ENCODE peak calls at places on chromosomes 1 and 21, in four cellular contexts. L is trophoblast cell, V is body of pancreas, M is esophagus squamous epithelium. O is an unnamed sample. For H3K4me1, the result is how much of the 10 kb centered on the place peaks cover.

GRCh38 chr1:189597083-189597482 is 880.6 kb downstream of the BRINP3 start:
- DNase-seq in L (no peak), V (no peak), M (no peak), O (peak)

GRCh38 chr1:228317411-228317828 is 89.2 kb downstream of the TRIM11 start:
- DNase-seq in L (no peak), V (peak), M (no peak), O (no peak)

GRCh38 chr1:7621334-7622219 is 149.5 kb upstream of the VAMP3 start:
- DNase-seq in L (no peak), V (no peak), M (no peak), O (no peak)

GRCh38 chr1:41333146-41333784 is 28.0 kb upstream of the FOXO6 start:
- DNase-seq in L (no peak), V (no peak), M (no peak), O (no peak)

GRCh38 chr1:146051452-146051852 is 29.9 kb upstream of the HJV start:
- DNase-seq in L (peak), V (no peak), M (no peak), O (no peak)

GRCh38 chr1:40799351-40799867 is 15.8 kb downstream of the KCNQ4 start:
- DNase-seq in L (no peak), V (peak), M (no peak), O (no peak)

GRCh38 chr1:196381544-196381943 is 226.7 kb downstream of the KCNT2 start:
- DNase-seq in L (no peak), V (no peak), M (no peak), O (no peak)

GRCh38 chr1:55836086-55836485 is 620.9 kb upstream of the USP24 start:
- DNase-seq in L (no peak), V (no peak), M (no peak), O (no peak)

GRCh38 chr1:3482590-3482899 is 28.1 kb downstream of the ARHGEF16 start:
- DNase-seq in L (no peak), V (no peak), M (no peak), O (no peak)

GRCh38 chr1:219568728-219569127 is 44.2 kb downstream of the ZC3H11B start:
- DNase-seq in L (no peak), V (no peak), M (no peak), O (no peak)

GRCh38 chr1:19644761-19645543 is 841 bp downstream of the NBL1 start:
- DNase-seq in L (no peak), V (no peak), M (no peak), O (no peak)

GRCh38 chr1:167518331-167518700 is at the start of gene CD247:
- DNase-seq in L (no peak), V (no peak), M (no peak), O (no peak)

GRCh38 chr1:2248127-2248826 is 20.2 kb downstream of the SKI start:
- DNase-seq in L (no peak), V (peak), M (no peak), O (no peak)

GRCh38 chr1:203296456-203297073 is 8.8 kb upstream of the BTG2 start:
- DNase-seq in L (no peak), V (no peak), M (no peak), O (no peak)

GRCh38 chr1:39563669-39564068 is 12.9 kb downstream of the PABPC4 start:
- DNase-seq in L (no peak), V (no peak), M (no peak), O (no peak)

GRCh38 chr1:40143891-40144575 is 17.2 kb upstream of the RLF start:
- DNase-seq in L (peak), V (peak), M (no peak), O (peak)

GRCh38 chr1:68973459-68974244 is 476.8 kb upstream of the DEPDC1 start:
- DNase-seq in L (no peak), V (no peak), M (no peak), O (no peak)

GRCh38 chr1:150696590-150696989 is 364 bp downstream of the GOLPH3L start:
- DNase-seq in L (no peak), V (no peak), M (no peak), O (no peak)

GRCh38 chr1:35466120-35466519 is 91.1 kb downstream of the KIAA0319L start:
- DNase-seq in L (no peak), V (no peak), M (no peak), O (no peak)

GRCh38 chr1:189429610-189430009 is 1048.1 kb downstream of the BRINP3 start:
- DNase-seq in L (no peak), V (no peak), M (no peak), O (peak)

GRCh38 chr1:11784993-11785769 is 20.6 kb downstream of the MTHFR start:
- DNase-seq in L (peak), V (peak), M (no peak), O (peak)

GRCh38 chr1:117928881-117929339 is 511 bp downstream of the GDAP2 start:
- DNase-seq in L (peak), V (peak), M (no peak), O (peak)

GRCh38 chr1:205391386-205391785 is 30.5 kb downstream of the LEMD1 start:
- DNase-seq in L (no peak), V (no peak), M (no peak), O (no peak)

GRCh38 chr1:19310061-19310460 is 1.9 kb downstream of the AKR7A2 start:
- DNase-seq in L (peak), V (no peak), M (no peak), O (no peak)

GRCh38 chr1:15765495-15766194 is 7.0 kb downstream of the FBLIM1 start:
- DNase-seq in L (no peak), V (peak), M (no peak), O (no peak)

GRCh38 chr1:12158362-12159092 is 8.3 kb upstream of the TNFRSF1B start:
- DNase-seq in L (no peak), V (no peak), M (no peak), O (no peak)

GRCh38 chr1:48882020-48882419 is 105.3 kb upstream of the BEND5 start:
- DNase-seq in L (no peak), V (no peak), M (no peak), O (no peak)

GRCh38 chr1:28395181-28395580 is 25.6 kb downstream of the PHACTR4 start:
- DNase-seq in L (no peak), V (no peak), M (no peak), O (no peak)

GRCh38 chr1:2933431-2934172 is 87.7 kb upstream of the ACTRT2 start:
- DNase-seq in L (no peak), V (no peak), M (no peak), O (no peak)

GRCh38 chr1:54835131-54835898 is 34.2 kb upstream of the TTC22 start:
- DNase-seq in L (no peak), V (no peak), M (no peak), O (no peak)
- H3K4me1 ChIP-seq in L (under half), V (under half), M (under half), O (under half)

GRCh38 chr1:10516244-10516643 is 41.5 kb downstream of the PEX14 start:
- DNase-seq in L (no peak), V (no peak), M (no peak), O (no peak)

GRCh38 chr1:10519016-10519417 is 44.3 kb downstream of the PEX14 start:
- DNase-seq in L (no peak), V (no peak), M (no peak), O (no peak)

GRCh38 chr1:10515627-10516026 is 40.9 kb downstream of the PEX14 start:
- DNase-seq in L (no peak), V (no peak), M (no peak), O (no peak)

GRCh38 chr1:10517677-10517982 is 42.9 kb downstream of the PEX14 start:
- DNase-seq in L (no peak), V (no peak), M (no peak), O (no peak)

GRCh38 chr1:10516925-10517676 is 42.4 kb downstream of the PEX14 start:
- DNase-seq in L (no peak), V (no peak), M (no peak), O (no peak)
- H3K4me1 ChIP-seq in L (under half), V (under half), M (under half), O (under half)

GRCh38 chr21:45472445-45473365 is 67.7 kb downstream of the COL18A1 start:
- DNase-seq in L (no peak), V (no peak), M (no peak), O (no peak)
- H3K4me1 ChIP-seq in L (under half), V (under half), M (under half), O (under half)

GRCh38 chr1:206557636-206558473 is 50.5 kb downstream of the RASSF5 start:
- DNase-seq in L (peak), V (no peak), M (no peak), O (peak)
- H3K4me1 ChIP-seq in L (under half), V (half or more), M (under half), O (under half)

GRCh38 chr1:9324246-9325096 is 31.8 kb downstream of the SPSB1 start:
- DNase-seq in L (no peak), V (no peak), M (no peak), O (no peak)
- H3K4me1 ChIP-seq in L (under half), V (under half), M (half or more), O (under half)

DNA sequence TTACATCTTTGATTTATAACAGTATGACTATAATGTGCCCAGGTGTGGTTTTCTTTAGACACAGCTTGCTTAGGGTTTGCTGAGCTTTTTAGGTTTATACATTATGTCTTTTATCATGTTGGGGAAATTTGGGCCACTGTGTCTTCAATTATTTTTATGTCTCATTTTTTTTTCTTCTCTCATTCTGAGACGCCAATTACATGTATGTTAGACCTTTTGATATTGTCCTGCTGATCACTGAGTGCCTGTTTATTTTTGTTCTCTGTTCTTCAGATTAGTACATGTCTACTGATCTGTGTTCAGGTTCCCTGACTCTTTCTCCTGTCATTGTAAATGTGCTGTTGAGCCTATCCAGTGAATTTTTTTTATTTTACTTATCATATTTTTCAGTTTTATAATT is 36.1 kb downstream of the TNNT2 start:
- DNase-seq in L (no peak), V (no peak), M (no peak), O (no peak)
- H3K4me1 ChIP-seq in L (under half), V (under half), M (under half), O (under half)

GRCh38 chr1:43284065-43284464 is 1.3 kb downstream of the C1orf210 start:
- DNase-seq in L (no peak), V (no peak), M (no peak), O (no peak)

GRCh38 chr1:43286533-43286932 is 1.2 kb upstream of the C1orf210 start:
- DNase-seq in L (no peak), V (no peak), M (no peak), O (no peak)

GRCh38 chr1:43285269-43285986 is at the start of gene C1orf210:
- DNase-seq in L (peak), V (peak), M (no peak), O (peak)

GRCh38 chr1:43284711-43285110 is 670 bp downstream of the C1orf210 start:
- DNase-seq in L (no peak), V (no peak), M (no peak), O (peak)

GRCh38 chr1:43286115-43286514 is 734 bp upstream of the C1orf210 start:
- DNase-seq in L (no peak), V (no peak), M (no peak), O (no peak)
- H3K4me1 ChIP-seq in L (under half), V (under half), M (under half), O (under half)

O was measured in PC-9.